ENCODE peak calls at places on chromosomes 3 and 15, in four cellular contexts. F is HepG2, I is GM12878, Z is K562. W is an unnamed sample.

GRCh38 chr3:120683671-120684301 is 1.7 kb upstream of the HGD start:
- DNase-seq in F (no peak), I (no peak), Z (no peak), W (no peak)

GRCh38 chr3:53493618-53493996 is 804 bp upstream of the CACNA1D start:
- DNase-seq in F (no peak), I (no peak), Z (no peak), W (no peak)

GRCh38 chr3:112650472-112650871 is 9.5 kb upstream of the CCDC80 start:
- DNase-seq in F (no peak), I (no peak), Z (no peak), W (no peak)

GRCh38 chr3:71372911-71373637 is 210.5 kb downstream of the FOXP1 start:
- DNase-seq in F (no peak), I (no peak), Z (no peak), W (no peak)

GRCh38 chr3:120567370-120568197 is 28.6 kb upstream of the NDUFB4 start:
- DNase-seq in F (peak), I (no peak), Z (no peak), W (peak)

GRCh38 chr15:98904466-98905048 is 103.0 kb downstream of the PGPEP1L start:
- DNase-seq in F (peak), I (no peak), Z (peak), W (peak)

GRCh38 chr3:119663885-119664284 is 3.5 kb upstream of the POPDC2 start:
- DNase-seq in F (no peak), I (no peak), Z (no peak), W (no peak)

GRCh38 chr15:60351066-60351465 is 46.7 kb downstream of the ANXA2 start:
- DNase-seq in F (no peak), I (no peak), Z (no peak), W (no peak)

GRCh38 chr15:101028772-101029438 is 109.7 kb downstream of the LRRK1 start:
- DNase-seq in F (no peak), I (no peak), Z (no peak), W (no peak)

GRCh38 chr15:97884513-97885131 is 75.9 kb upstream of the ARRDC4 start:
- DNase-seq in F (no peak), I (no peak), Z (no peak), W (no peak)

GRCh38 chr15:65431731-65432130 is 9.0 kb upstream of the IGDCC4 start:
- DNase-seq in F (no peak), I (no peak), Z (no peak), W (no peak)

GRCh38 chr3:185176756-185177359 is 24.0 kb upstream of the C3orf70 start:
- DNase-seq in F (peak), I (no peak), Z (peak), W (peak)

GRCh38 chr15:67821784-67822451 is 3.4 kb upstream of the SKOR1 start:
- DNase-seq in F (no peak), I (no peak), Z (no peak), W (no peak)

GRCh38 chr15:58593870-58594269 is 155.6 kb downstream of the ADAM10 start:
- DNase-seq in F (no peak), I (no peak), Z (no peak), W (no peak)
- TF ChIP-seq TARDBP in F (no peak), I (no peak), Z (no peak), W (no peak)

DNA sequence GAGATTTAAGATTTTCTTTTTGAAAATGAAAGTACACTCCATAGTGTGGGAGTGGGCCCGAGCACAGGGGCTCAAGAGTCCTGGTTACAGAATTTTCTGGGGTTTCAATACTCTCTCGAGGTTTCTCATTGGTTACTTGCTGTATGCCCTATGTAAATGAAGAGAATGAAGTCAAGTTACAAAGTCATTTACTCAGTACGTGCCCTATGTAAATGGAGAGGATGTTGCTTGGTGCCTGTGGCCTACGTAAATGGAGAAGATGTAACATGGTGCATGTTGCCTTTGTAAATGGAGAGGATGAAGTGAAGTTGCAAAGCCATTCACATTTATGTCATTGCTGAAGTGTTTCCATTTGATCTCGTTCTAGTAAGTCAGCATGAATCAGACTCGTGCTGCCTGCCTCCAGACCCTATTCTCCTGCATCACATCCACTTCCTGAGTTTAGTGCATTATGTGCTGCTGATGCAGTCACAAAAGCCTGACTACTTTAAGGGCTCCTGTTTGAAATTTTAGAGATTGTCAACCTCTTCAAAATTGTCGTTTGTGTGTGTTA is 302.0 kb downstream of the ZBBX start:
- DNase-seq in F (no peak), I (no peak), Z (no peak), W (no peak)
- TF ChIP-seq BHLHE40 in F (no peak), I (no peak), Z (no peak), W (no peak)

DNA sequence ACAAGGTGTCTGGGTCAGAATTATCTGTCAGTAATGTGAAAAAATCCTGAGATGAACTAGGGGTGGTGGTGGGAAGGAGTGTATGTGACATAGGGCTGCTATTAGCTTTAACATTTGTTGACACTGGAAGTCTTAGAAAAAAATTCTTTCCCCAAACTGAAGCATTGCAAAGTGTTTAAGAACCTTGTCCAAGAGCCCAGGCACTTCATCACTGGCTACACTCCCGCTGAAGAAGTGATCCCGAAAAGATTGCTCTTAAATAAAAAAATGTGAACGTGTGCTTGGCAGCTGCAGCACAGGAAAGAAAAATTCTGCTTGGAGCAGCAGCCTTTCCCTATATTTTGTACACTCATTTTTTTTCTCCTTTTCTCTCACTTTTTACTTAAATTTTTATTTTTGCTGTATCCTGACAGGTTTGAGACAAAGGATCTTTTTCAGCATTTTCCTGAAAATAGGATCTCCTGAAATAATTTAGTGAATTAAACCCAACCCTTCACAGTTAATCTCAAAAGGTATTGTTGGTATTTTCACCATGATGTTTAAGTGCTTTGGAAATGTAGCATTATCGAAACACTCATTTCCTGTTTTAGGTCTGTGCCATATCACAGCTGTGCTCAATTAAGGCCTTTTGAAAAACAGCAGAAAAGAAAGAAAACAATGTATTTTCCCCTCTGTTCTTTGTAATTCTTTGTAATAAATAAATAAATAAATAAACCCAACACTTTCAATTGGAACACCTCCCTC is 477.6 kb downstream of the ZNF385D start:
- DNase-seq in F (no peak), I (no peak), Z (no peak), W (no peak)
- TF ChIP-seq TARDBP in F (no peak), I (no peak), Z (no peak), W (no peak)

DNA sequence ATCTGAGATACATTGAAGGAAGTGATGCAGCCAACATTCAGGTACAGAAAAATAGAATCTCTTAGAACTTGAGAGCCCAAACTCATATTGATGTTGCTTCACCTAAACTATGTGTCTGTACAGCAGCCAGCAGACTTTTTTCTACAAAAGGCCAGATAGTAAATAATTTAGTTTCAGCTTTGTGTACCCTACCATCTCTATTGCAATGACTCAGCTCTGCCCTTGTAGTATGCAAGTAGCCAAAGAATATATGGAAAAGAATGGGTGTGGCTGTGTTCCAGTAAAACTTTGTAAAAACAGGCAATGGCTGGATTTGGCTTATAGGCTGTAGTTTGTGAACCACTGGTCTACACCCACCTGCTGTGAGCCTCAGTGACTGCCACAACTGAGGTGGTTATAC is 392.6 kb upstream of the RARB start:
- DNase-seq in F (no peak), I (no peak), Z (no peak), W (no peak)
- TF ChIP-seq BHLHE40 in F (no peak), I (no peak), Z (no peak), W (no peak)

GRCh38 chr15:58856090-58856489 is 77.4 kb downstream of the SLTM start:
- DNase-seq in F (no peak), I (no peak), Z (no peak), W (no peak)
- TF ChIP-seq TARDBP in F (no peak), I (no peak), Z (no peak), W (no peak)

DNA sequence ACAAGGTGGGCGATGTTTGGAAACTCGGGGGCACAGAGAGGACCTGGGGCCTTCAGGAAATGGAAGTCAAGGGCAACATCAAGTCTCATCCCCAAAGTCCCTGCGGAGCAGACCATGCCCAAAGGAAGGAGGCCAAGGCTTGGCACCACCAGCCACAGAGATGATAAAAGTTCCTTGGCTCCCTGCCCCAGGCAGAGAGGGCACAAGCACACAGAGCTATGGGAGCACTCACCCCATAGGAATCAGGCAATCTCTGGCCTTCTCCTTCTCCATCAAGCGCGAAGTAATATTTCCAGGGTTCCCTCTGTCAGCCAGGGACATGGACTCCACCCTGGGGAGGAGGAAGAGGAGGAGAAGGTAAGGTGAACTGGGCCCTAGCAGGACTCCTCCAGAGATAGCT is 7.9 kb downstream of the ACAA1 start:
- DNase-seq in F (no peak), I (no peak), Z (no peak), W (no peak)
- TF ChIP-seq BHLHE40 in F (no peak), I (no peak), Z (no peak), W (no peak)

GRCh38 chr3:104943931-104944330 is 422.8 kb upstream of the ALCAM start:
- DNase-seq in F (no peak), I (no peak), Z (no peak), W (no peak)
- TF ChIP-seq TARDBP in F (no peak), I (no peak), Z (no peak), W (no peak)

GRCh38 chr3:124786491-124787241 is 56.4 kb downstream of the UMPS start:
- DNase-seq in F (no peak), I (no peak), Z (no peak), W (no peak)
- TF ChIP-seq BHLHE40 in F (no peak), I (no peak), Z (no peak), W (no peak)

GRCh38 chr3:117885046-117885445 is 1149.6 kb downstream of the IGSF11 start:
- DNase-seq in F (no peak), I (no peak), Z (no peak), W (no peak)
- TF ChIP-seq TARDBP in F (no peak), I (no peak), Z (no peak), W (no peak)

W was measured in HEK293T.